ENCODE peak calls at places on chromosomes 3 and 15, in seven cellular contexts. One of them, this sample, is unnamed.

GRCh38 chr3:55453871-55454496 is 33.1 kb downstream of the WNT5A start:
- DNase-seq in GM06990: no peak
- DNase-seq in gastrocnemius medialis: no peak
- DNase-seq in BJ: no peak
- DNase-seq in Peyer's patch: no peak
- DNase-seq in uterus: no peak
- DNase-seq in lower lobe of right lung: no peak
- DNase-seq in this sample: no peak

GRCh38 chr15:29854413-29854812 is 32.1 kb upstream of the TJP1 start:
- DNase-seq in BJ: no peak
- DNase-seq in uterus: no peak
- DNase-seq in lower lobe of right lung: no peak
- DNase-seq in Peyer's patch: no peak
- DNase-seq in GM06990: no peak
- DNase-seq in gastrocnemius medialis: no peak
- DNase-seq in this sample: no peak

GRCh38 chr15:79682285-79682684 is 214.5 kb downstream of the MTHFS start:
- DNase-seq in uterus: peak
- DNase-seq in GM06990: no peak
- DNase-seq in gastrocnemius medialis: no peak
- DNase-seq in BJ: peak
- DNase-seq in lower lobe of right lung: no peak
- DNase-seq in Peyer's patch: no peak
- DNase-seq in this sample: peak

GRCh38 chr3:136141296-136141785 is 54.8 kb downstream of the MSL2 start:
- DNase-seq in lower lobe of right lung: no peak
- DNase-seq in Peyer's patch: no peak
- DNase-seq in gastrocnemius medialis: no peak
- DNase-seq in BJ: no peak
- DNase-seq in uterus: no peak
- DNase-seq in GM06990: no peak
- DNase-seq in this sample: no peak

GRCh38 chr3:42502429-42503250 is at the start of gene VIPR1:
- DNase-seq in GM06990: peak
- DNase-seq in BJ: no peak
- DNase-seq in Peyer's patch: peak
- DNase-seq in gastrocnemius medialis: no peak
- DNase-seq in uterus: peak
- DNase-seq in lower lobe of right lung: peak
- DNase-seq in this sample: no peak

GRCh38 chr3:17945799-17946381 is 203.5 kb upstream of the TBC1D5 start:
- DNase-seq in lower lobe of right lung: no peak
- DNase-seq in Peyer's patch: no peak
- DNase-seq in BJ: no peak
- DNase-seq in uterus: no peak
- DNase-seq in GM06990: no peak
- DNase-seq in gastrocnemius medialis: no peak
- DNase-seq in this sample: no peak

GRCh38 chr3:160098261-160098908 is 109.8 kb downstream of the IL12A start:
- DNase-seq in uterus: no peak
- DNase-seq in gastrocnemius medialis: no peak
- DNase-seq in Peyer's patch: no peak
- DNase-seq in BJ: no peak
- DNase-seq in lower lobe of right lung: no peak
- DNase-seq in GM06990: no peak
- DNase-seq in this sample: no peak

GRCh38 chr15:40511472-40512133 is 40.8 kb downstream of the CHST14 start:
- DNase-seq in GM06990: peak
- DNase-seq in Peyer's patch: peak
- DNase-seq in lower lobe of right lung: peak
- DNase-seq in gastrocnemius medialis: peak
- DNase-seq in BJ: no peak
- DNase-seq in uterus: peak
- DNase-seq in this sample: peak

GRCh38 chr3:8975081-8976020 is 12.1 kb upstream of the RAD18 start:
- DNase-seq in BJ: no peak
- DNase-seq in gastrocnemius medialis: no peak
- DNase-seq in Peyer's patch: no peak
- DNase-seq in uterus: no peak
- DNase-seq in lower lobe of right lung: no peak
- DNase-seq in GM06990: no peak
- DNase-seq in this sample: no peak

DNA sequence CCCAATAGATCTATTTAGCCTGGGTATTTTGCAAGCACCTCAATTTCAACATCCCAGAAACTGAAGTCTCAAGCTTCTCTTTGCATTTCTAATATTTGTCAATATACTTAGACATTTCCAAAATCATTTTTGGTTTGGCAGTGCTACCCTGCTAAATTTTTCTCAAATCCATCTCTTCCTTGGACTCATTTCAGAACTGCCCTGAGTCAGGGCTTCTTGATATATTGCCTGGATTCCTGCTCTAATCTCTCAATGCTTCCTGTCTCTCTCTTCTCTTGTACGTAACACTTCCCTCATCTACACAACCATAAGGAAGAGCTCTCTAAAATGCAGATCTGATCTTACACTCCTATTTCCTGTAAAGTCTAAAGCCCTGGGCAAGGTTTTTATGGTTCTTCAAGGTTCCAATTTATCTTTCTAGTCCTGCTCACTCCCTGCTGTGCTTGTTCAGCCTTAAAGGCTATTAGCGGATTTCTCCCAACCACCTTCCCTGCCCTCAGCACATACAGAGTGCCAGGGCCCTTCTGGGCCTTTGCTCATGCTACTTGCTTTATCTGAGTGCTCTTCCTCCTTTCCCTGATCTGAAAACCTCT is 53.0 kb upstream of the MME start:
- DNase-seq in uterus: no peak
- DNase-seq in GM06990: no peak
- DNase-seq in BJ: no peak
- DNase-seq in gastrocnemius medialis: no peak
- DNase-seq in lower lobe of right lung: no peak
- DNase-seq in Peyer's patch: no peak
- DNase-seq in this sample: peak
- H3K4me3 ChIP-seq in uterus: no peak
- H3K4me3 ChIP-seq in GM06990: no peak
- H3K4me3 ChIP-seq in BJ: no peak
- H3K4me3 ChIP-seq in gastrocnemius medialis: no peak
- H3K4me3 ChIP-seq in lower lobe of right lung: no peak
- H3K4me3 ChIP-seq in Peyer's patch: no peak
- H3K4me3 ChIP-seq in this sample: no peak

GRCh38 chr3:30650348-30650995 is 44.1 kb downstream of the TGFBR2 start:
- DNase-seq in GM06990: no peak
- DNase-seq in Peyer's patch: no peak
- DNase-seq in gastrocnemius medialis: no peak
- DNase-seq in BJ: no peak
- DNase-seq in lower lobe of right lung: no peak
- DNase-seq in uterus: no peak
- DNase-seq in this sample: no peak

GRCh38 chr3:30646181-30646876 is 39.9 kb downstream of the TGFBR2 start:
- DNase-seq in lower lobe of right lung: no peak
- DNase-seq in uterus: no peak
- DNase-seq in Peyer's patch: no peak
- DNase-seq in BJ: no peak
- DNase-seq in GM06990: no peak
- DNase-seq in gastrocnemius medialis: no peak
- DNase-seq in this sample: no peak

GRCh38 chr3:30649572-30650310 is 43.3 kb downstream of the TGFBR2 start:
- DNase-seq in lower lobe of right lung: no peak
- DNase-seq in GM06990: no peak
- DNase-seq in Peyer's patch: no peak
- DNase-seq in uterus: no peak
- DNase-seq in gastrocnemius medialis: no peak
- DNase-seq in BJ: peak
- DNase-seq in this sample: no peak

GRCh38 chr3:30646961-30647752 is 40.8 kb downstream of the TGFBR2 start:
- DNase-seq in GM06990: no peak
- DNase-seq in uterus: no peak
- DNase-seq in gastrocnemius medialis: no peak
- DNase-seq in BJ: no peak
- DNase-seq in lower lobe of right lung: no peak
- DNase-seq in Peyer's patch: no peak
- DNase-seq in this sample: no peak

GRCh38 chr3:30648670-30649357 is 42.4 kb downstream of the TGFBR2 start:
- DNase-seq in BJ: no peak
- DNase-seq in uterus: no peak
- DNase-seq in lower lobe of right lung: no peak
- DNase-seq in Peyer's patch: no peak
- DNase-seq in gastrocnemius medialis: no peak
- DNase-seq in GM06990: no peak
- DNase-seq in this sample: no peak
- H3K4me3 ChIP-seq in BJ: no peak
- H3K4me3 ChIP-seq in uterus: no peak
- H3K4me3 ChIP-seq in lower lobe of right lung: no peak
- H3K4me3 ChIP-seq in Peyer's patch: no peak
- H3K4me3 ChIP-seq in gastrocnemius medialis: no peak
- H3K4me3 ChIP-seq in GM06990: no peak
- H3K4me3 ChIP-seq in this sample: no peak

GRCh38 chr15:76338555-76339301 is 2.2 kb downstream of the ISL2 start:
- DNase-seq in gastrocnemius medialis: no peak
- DNase-seq in GM06990: no peak
- DNase-seq in lower lobe of right lung: no peak
- DNase-seq in uterus: no peak
- DNase-seq in BJ: no peak
- DNase-seq in Peyer's patch: no peak
- DNase-seq in this sample: no peak

GRCh38 chr15:76336254-76337046 is at the start of gene ISL2:
- DNase-seq in Peyer's patch: peak
- DNase-seq in uterus: no peak
- DNase-seq in gastrocnemius medialis: no peak
- DNase-seq in GM06990: peak
- DNase-seq in lower lobe of right lung: peak
- DNase-seq in BJ: peak
- DNase-seq in this sample: peak

GRCh38 chr15:76335851-76336253 is 721 bp upstream of the ISL2 start:
- DNase-seq in Peyer's patch: no peak
- DNase-seq in lower lobe of right lung: no peak
- DNase-seq in gastrocnemius medialis: no peak
- DNase-seq in BJ: no peak
- DNase-seq in uterus: no peak
- DNase-seq in GM06990: peak
- DNase-seq in this sample: no peak

GRCh38 chr15:76337739-76338554 is 1.4 kb downstream of the ISL2 start:
- DNase-seq in gastrocnemius medialis: no peak
- DNase-seq in GM06990: peak
- DNase-seq in uterus: no peak
- DNase-seq in lower lobe of right lung: peak
- DNase-seq in BJ: no peak
- DNase-seq in Peyer's patch: no peak
- DNase-seq in this sample: no peak

DNA sequence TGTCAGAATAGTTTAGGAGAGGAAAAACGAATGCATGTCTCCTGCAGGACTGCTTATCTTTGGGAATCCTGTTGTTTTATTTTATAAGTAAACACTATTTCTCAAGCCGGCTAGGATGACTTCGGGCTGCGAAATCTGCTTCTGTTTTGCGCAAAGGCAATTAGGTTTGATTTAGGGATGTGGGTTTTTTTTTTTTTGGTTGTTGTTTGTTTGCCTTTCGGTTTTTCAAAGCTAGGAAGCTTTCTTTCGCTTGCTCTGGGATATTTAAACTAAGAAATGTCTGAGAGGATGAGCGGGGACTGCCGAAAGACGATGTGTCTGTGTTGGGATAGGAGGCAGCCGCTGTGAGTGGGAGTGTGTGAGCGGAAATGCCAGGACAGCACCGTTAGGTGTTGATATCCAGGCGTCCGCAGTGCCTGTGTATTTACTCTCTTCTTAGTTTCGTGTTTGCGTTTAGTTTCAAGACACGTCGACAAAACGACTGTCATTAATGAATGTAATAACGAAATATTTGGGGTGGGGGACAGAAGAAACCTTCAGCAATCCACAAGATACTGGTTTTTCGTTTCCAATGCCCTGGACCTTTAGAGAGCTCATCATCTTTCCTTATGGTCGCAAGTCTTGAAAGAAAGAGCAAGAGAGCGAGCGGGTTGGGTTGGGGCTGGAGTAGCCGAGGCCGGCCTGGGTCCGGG is 620 bp downstream of the ISL2 start:
- DNase-seq in Peyer's patch: no peak
- DNase-seq in lower lobe of right lung: no peak
- DNase-seq in uterus: no peak
- DNase-seq in GM06990: no peak
- DNase-seq in gastrocnemius medialis: no peak
- DNase-seq in BJ: no peak
- DNase-seq in this sample: peak
- H3K4me3 ChIP-seq in Peyer's patch: peak
- H3K4me3 ChIP-seq in lower lobe of right lung: peak
- H3K4me3 ChIP-seq in uterus: no peak
- H3K4me3 ChIP-seq in GM06990: peak
- H3K4me3 ChIP-seq in gastrocnemius medialis: peak
- H3K4me3 ChIP-seq in BJ: peak
- H3K4me3 ChIP-seq in this sample: no peak

GRCh38 chr15:71807125-71807629 is 3.2 kb upstream of the NR2E3 start:
- DNase-seq in uterus: no peak
- DNase-seq in BJ: no peak
- DNase-seq in lower lobe of right lung: no peak
- DNase-seq in gastrocnemius medialis: no peak
- DNase-seq in Peyer's patch: no peak
- DNase-seq in GM06990: no peak
- DNase-seq in this sample: no peak

GRCh38 chr15:71804226-71804625 is 6.1 kb upstream of the NR2E3 start:
- DNase-seq in BJ: no peak
- DNase-seq in GM06990: no peak
- DNase-seq in lower lobe of right lung: no peak
- DNase-seq in uterus: no peak
- DNase-seq in Peyer's patch: no peak
- DNase-seq in gastrocnemius medialis: no peak
- DNase-seq in this sample: no peak

GRCh38 chr15:71806452-71806931 is 3.9 kb upstream of the NR2E3 start:
- DNase-seq in GM06990: no peak
- DNase-seq in BJ: no peak
- DNase-seq in Peyer's patch: no peak
- DNase-seq in lower lobe of right lung: no peak
- DNase-seq in uterus: no peak
- DNase-seq in gastrocnemius medialis: no peak
- DNase-seq in this sample: peak

GRCh38 chr15:71802770-71803169 is 7.6 kb upstream of the NR2E3 start:
- DNase-seq in BJ: no peak
- DNase-seq in gastrocnemius medialis: no peak
- DNase-seq in uterus: no peak
- DNase-seq in GM06990: peak
- DNase-seq in Peyer's patch: no peak
- DNase-seq in lower lobe of right lung: no peak
- DNase-seq in this sample: no peak

DNA sequence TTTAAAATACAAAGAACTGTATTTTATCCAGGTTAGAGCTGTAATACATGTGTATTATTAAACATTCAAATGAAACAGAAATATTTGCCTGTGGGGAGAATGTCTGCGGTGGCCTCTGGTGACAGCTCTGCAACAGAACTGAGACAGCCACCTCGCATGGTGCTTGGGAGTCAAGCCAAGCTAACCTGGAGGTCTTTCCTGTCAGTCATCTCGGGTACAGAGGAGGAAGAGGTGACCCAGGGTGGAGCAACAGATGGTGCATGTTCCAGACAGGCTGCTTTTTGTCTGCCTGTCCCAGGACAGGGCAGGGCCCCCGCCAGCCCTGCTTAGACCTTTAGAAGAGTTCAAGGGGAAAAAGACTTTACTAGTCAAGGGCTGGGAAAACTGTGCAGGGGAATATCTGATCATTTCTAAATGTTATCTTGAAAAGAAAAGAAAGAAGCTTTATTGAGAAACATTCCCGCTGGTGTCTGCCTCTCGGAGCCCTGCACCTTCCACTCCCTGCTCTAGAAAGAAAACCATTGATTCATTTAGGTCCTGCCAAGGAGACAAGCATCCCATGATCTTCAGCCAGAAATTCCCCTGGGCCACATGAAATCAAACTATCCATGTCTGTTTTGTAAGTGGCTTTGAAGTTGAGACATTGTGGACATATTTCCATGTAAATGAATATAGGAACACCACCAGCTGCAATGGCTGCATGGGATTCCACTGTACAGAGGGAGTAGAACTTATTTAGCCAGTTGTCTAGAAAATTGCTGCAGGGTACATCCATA is 5.5 kb upstream of the NR2E3 start:
- DNase-seq in BJ: no peak
- DNase-seq in uterus: no peak
- DNase-seq in GM06990: no peak
- DNase-seq in Peyer's patch: no peak
- DNase-seq in gastrocnemius medialis: no peak
- DNase-seq in lower lobe of right lung: no peak
- DNase-seq in this sample: no peak
- H3K4me3 ChIP-seq in BJ: no peak
- H3K4me3 ChIP-seq in uterus: no peak
- H3K4me3 ChIP-seq in GM06990: no peak
- H3K4me3 ChIP-seq in Peyer's patch: no peak
- H3K4me3 ChIP-seq in gastrocnemius medialis: no peak
- H3K4me3 ChIP-seq in lower lobe of right lung: no peak
- H3K4me3 ChIP-seq in this sample: no peak